ENCODE peak calls at places on chromosome 1, in four cellular contexts. One of them, this sample, is unnamed.

GRCh38 chr1:36408479-36408878 is 10.8 kb upstream of the LSM10 start:
- DNase-seq in 8988T: no peak
- DNase-seq in stimulated activated CD4-positive, alpha-beta T cell treated with anti-CD3 and anti-CD28 coated beads, Interleukin-12 subunit alpha, Interleukin-12 subunit beta, amount 100 ng/mL, for 24 hours: no peak
- DNase-seq in substantia nigra: no peak
- DNase-seq in this sample: no peak

GRCh38 chr1:236997882-236998281 is 6.4 kb downstream of the MT1HL1 start:
- DNase-seq in stimulated activated CD4-positive, alpha-beta T cell treated with anti-CD3 and anti-CD28 coated beads, Interleukin-12 subunit alpha, Interleukin-12 subunit beta, amount 100 ng/mL, for 24 hours: no peak
- DNase-seq in substantia nigra: no peak
- DNase-seq in 8988T: no peak
- DNase-seq in this sample: no peak

GRCh38 chr1:170768929-170769328 is 105.0 kb downstream of the PRRX1 start:
- DNase-seq in 8988T: no peak
- DNase-seq in substantia nigra: no peak
- DNase-seq in stimulated activated CD4-positive, alpha-beta T cell treated with anti-CD3 and anti-CD28 coated beads, Interleukin-12 subunit alpha, Interleukin-12 subunit beta, amount 100 ng/mL, for 24 hours: no peak
- DNase-seq in this sample: no peak

GRCh38 chr1:230781596-230781995 is 34.4 kb downstream of the CAPN9 start:
- DNase-seq in 8988T: no peak
- DNase-seq in substantia nigra: no peak
- DNase-seq in stimulated activated CD4-positive, alpha-beta T cell treated with anti-CD3 and anti-CD28 coated beads, Interleukin-12 subunit alpha, Interleukin-12 subunit beta, amount 100 ng/mL, for 24 hours: no peak
- DNase-seq in this sample: no peak

GRCh38 chr1:2132222-2133038 is 62.1 kb downstream of the FAAP20 start:
- DNase-seq in substantia nigra: peak
- DNase-seq in stimulated activated CD4-positive, alpha-beta T cell treated with anti-CD3 and anti-CD28 coated beads, Interleukin-12 subunit alpha, Interleukin-12 subunit beta, amount 100 ng/mL, for 24 hours: no peak
- DNase-seq in 8988T: peak
- DNase-seq in this sample: no peak

GRCh38 chr1:224774378-224774777 is 155.1 kb upstream of the DNAH14 start:
- DNase-seq in substantia nigra: no peak
- DNase-seq in stimulated activated CD4-positive, alpha-beta T cell treated with anti-CD3 and anti-CD28 coated beads, Interleukin-12 subunit alpha, Interleukin-12 subunit beta, amount 100 ng/mL, for 24 hours: no peak
- DNase-seq in 8988T: no peak
- DNase-seq in this sample: no peak

GRCh38 chr1:115539061-115539460 is 102.7 kb upstream of the VANGL1 start:
- DNase-seq in substantia nigra: no peak
- DNase-seq in 8988T: no peak
- DNase-seq in stimulated activated CD4-positive, alpha-beta T cell treated with anti-CD3 and anti-CD28 coated beads, Interleukin-12 subunit alpha, Interleukin-12 subunit beta, amount 100 ng/mL, for 24 hours: no peak
- DNase-seq in this sample: no peak

GRCh38 chr1:62732327-62732726 is 44.1 kb upstream of the DOCK7 start:
- DNase-seq in 8988T: no peak
- DNase-seq in substantia nigra: no peak
- DNase-seq in stimulated activated CD4-positive, alpha-beta T cell treated with anti-CD3 and anti-CD28 coated beads, Interleukin-12 subunit alpha, Interleukin-12 subunit beta, amount 100 ng/mL, for 24 hours: no peak
- DNase-seq in this sample: no peak

GRCh38 chr1:28136636-28137613 is 39.6 kb downstream of the PTAFR start:
- DNase-seq in substantia nigra: no peak
- DNase-seq in 8988T: no peak
- DNase-seq in stimulated activated CD4-positive, alpha-beta T cell treated with anti-CD3 and anti-CD28 coated beads, Interleukin-12 subunit alpha, Interleukin-12 subunit beta, amount 100 ng/mL, for 24 hours: no peak
- DNase-seq in this sample: no peak

GRCh38 chr1:180154325-180155201 is at the start of gene QSOX1:
- DNase-seq in stimulated activated CD4-positive, alpha-beta T cell treated with anti-CD3 and anti-CD28 coated beads, Interleukin-12 subunit alpha, Interleukin-12 subunit beta, amount 100 ng/mL, for 24 hours: peak
- DNase-seq in substantia nigra: peak
- DNase-seq in 8988T: peak
- DNase-seq in this sample: peak

GRCh38 chr1:88519156-88519555 is 164.9 kb upstream of the PKN2 start:
- DNase-seq in stimulated activated CD4-positive, alpha-beta T cell treated with anti-CD3 and anti-CD28 coated beads, Interleukin-12 subunit alpha, Interleukin-12 subunit beta, amount 100 ng/mL, for 24 hours: no peak
- DNase-seq in 8988T: no peak
- DNase-seq in substantia nigra: no peak
- DNase-seq in this sample: no peak

GRCh38 chr1:207898260-207898659 is 12.7 kb downstream of the CD34 start:
- DNase-seq in 8988T: no peak
- DNase-seq in substantia nigra: no peak
- DNase-seq in stimulated activated CD4-positive, alpha-beta T cell treated with anti-CD3 and anti-CD28 coated beads, Interleukin-12 subunit alpha, Interleukin-12 subunit beta, amount 100 ng/mL, for 24 hours: no peak
- DNase-seq in this sample: no peak

GRCh38 chr1:24415910-24416665 is 486 bp downstream of the NIPAL3 start:
- DNase-seq in 8988T: no peak
- DNase-seq in substantia nigra: peak
- DNase-seq in stimulated activated CD4-positive, alpha-beta T cell treated with anti-CD3 and anti-CD28 coated beads, Interleukin-12 subunit alpha, Interleukin-12 subunit beta, amount 100 ng/mL, for 24 hours: no peak
- DNase-seq in this sample: no peak

GRCh38 chr1:154429118-154429517 is 24.0 kb downstream of the IL6R start:
- DNase-seq in substantia nigra: peak
- DNase-seq in 8988T: no peak
- DNase-seq in stimulated activated CD4-positive, alpha-beta T cell treated with anti-CD3 and anti-CD28 coated beads, Interleukin-12 subunit alpha, Interleukin-12 subunit beta, amount 100 ng/mL, for 24 hours: no peak
- DNase-seq in this sample: no peak

GRCh38 chr1:85607126-85607912 is 26.8 kb downstream of the CCN1 start:
- DNase-seq in stimulated activated CD4-positive, alpha-beta T cell treated with anti-CD3 and anti-CD28 coated beads, Interleukin-12 subunit alpha, Interleukin-12 subunit beta, amount 100 ng/mL, for 24 hours: no peak
- DNase-seq in 8988T: peak
- DNase-seq in substantia nigra: no peak
- DNase-seq in this sample: no peak

GRCh38 chr1:3171761-3172160 is 102.8 kb downstream of the PRDM16 start:
- DNase-seq in 8988T: no peak
- DNase-seq in stimulated activated CD4-positive, alpha-beta T cell treated with anti-CD3 and anti-CD28 coated beads, Interleukin-12 subunit alpha, Interleukin-12 subunit beta, amount 100 ng/mL, for 24 hours: no peak
- DNase-seq in substantia nigra: no peak
- DNase-seq in this sample: no peak

GRCh38 chr1:9247894-9248293 is 13.3 kb downstream of the H6PD start:
- DNase-seq in substantia nigra: peak
- DNase-seq in 8988T: no peak
- DNase-seq in stimulated activated CD4-positive, alpha-beta T cell treated with anti-CD3 and anti-CD28 coated beads, Interleukin-12 subunit alpha, Interleukin-12 subunit beta, amount 100 ng/mL, for 24 hours: no peak
- DNase-seq in this sample: no peak

GRCh38 chr1:4880621-4881020 is 226.2 kb downstream of the AJAP1 start:
- DNase-seq in stimulated activated CD4-positive, alpha-beta T cell treated with anti-CD3 and anti-CD28 coated beads, Interleukin-12 subunit alpha, Interleukin-12 subunit beta, amount 100 ng/mL, for 24 hours: no peak
- DNase-seq in 8988T: no peak
- DNase-seq in substantia nigra: no peak
- DNase-seq in this sample: no peak

GRCh38 chr1:145891143-145891542 is 5.5 kb upstream of the ANKRD35 start:
- DNase-seq in 8988T: no peak
- DNase-seq in stimulated activated CD4-positive, alpha-beta T cell treated with anti-CD3 and anti-CD28 coated beads, Interleukin-12 subunit alpha, Interleukin-12 subunit beta, amount 100 ng/mL, for 24 hours: no peak
- DNase-seq in substantia nigra: no peak
- DNase-seq in this sample: no peak